ENCODE peak calls at places on chromosome 10, in four cellular contexts. D is IMR-90, F is prostate gland, J is neuronal stem cell. B is an unnamed sample.

GRCh38 chr10:63547628-63548356 is 26.6 kb downstream of the REEP3 start:
- DNase-seq in D (peak; percentile 59), F (no peak), J (no peak), B (no peak)

GRCh38 chr10:66627156-66627555 is 298.7 kb upstream of the LRRTM3 start:
- DNase-seq in F (no peak), D (no peak), J (no peak), B (peak; percentile 15)

GRCh38 chr10:44334621-44335184 is 50.2 kb downstream of the CXCL12 start:
- DNase-seq in J (no peak), F (no peak), D (peak; percentile 89), B (no peak)

GRCh38 chr10:75400769-75401568 is 595 bp downstream of the ZNF503 start:
- DNase-seq in F (peak; percentile 49), J (peak; percentile 30), D (peak; percentile 56), B (no peak)

GRCh38 chr10:93152136-93152535 is 78.4 kb downstream of the CYP26A1 start:
- DNase-seq in J (no peak), F (no peak), D (peak; percentile 22), B (no peak)

GRCh38 chr10:125092564-125093031 is 67.8 kb downstream of the CTBP2 start:
- DNase-seq in F (no peak), D (no peak), J (no peak), B (no peak)

GRCh38 chr10:45151467-45152214 is 150.9 kb downstream of the ZNF22 start:
- DNase-seq in F (no peak), D (no peak), J (no peak), B (no peak)

GRCh38 chr10:117689566-117689965 is 147.0 kb downstream of the EMX2 start:
- DNase-seq in F (no peak), J (no peak), D (no peak), B (no peak)

GRCh38 chr10:4947039-4947634 is 16.1 kb upstream of the AKR1C1 start:
- DNase-seq in J (no peak), F (no peak), D (peak; percentile 71), B (no peak)

GRCh38 chr10:48547061-48547895 is 57.6 kb downstream of the ARHGAP22 start:
- DNase-seq in D (no peak), J (no peak), F (no peak), B (no peak)

GRCh38 chr10:36469585-36469984 is 655.8 kb upstream of the ANKRD30A start:
- DNase-seq in J (no peak), D (peak; percentile 83), F (no peak), B (no peak)

GRCh38 chr10:50517626-50518025 is 106.1 kb downstream of the SGMS1 start:
- DNase-seq in D (peak; percentile 32), J (no peak), F (no peak), B (no peak)

GRCh38 chr10:94279835-94280709 is 82.7 kb downstream of the NOC3L start:
- DNase-seq in D (peak; percentile 29), J (peak; percentile 66), F (no peak), B (peak; percentile 57)

GRCh38 chr10:124251317-124251716 is 157.9 kb upstream of the CHST15 start:
- DNase-seq in J (no peak), F (no peak), D (no peak), B (no peak)

GRCh38 chr10:18178862-18179483 is 38.7 kb downstream of the CACNB2 start:
- DNase-seq in J (no peak), D (no peak), F (no peak), B (no peak)

GRCh38 chr10:99123851-99124250 is 111.8 kb downstream of the HPSE2 start:
- DNase-seq in J (no peak), F (no peak), D (no peak), B (no peak)

GRCh38 chr10:69372126-69372980 is 44.4 kb downstream of the TACR2 start:
- DNase-seq in J (no peak), F (no peak), D (peak; percentile 41), B (no peak)

GRCh38 chr10:48671914-48672595 is 12.6 kb upstream of the WDFY4 start:
- DNase-seq in D (no peak), J (no peak), F (no peak), B (no peak)

GRCh38 chr10:59894114-59894513 is 12.2 kb downstream of the CCDC6 start:
- DNase-seq in D (peak; percentile 93), F (peak; percentile 82), J (no peak), B (no peak)

GRCh38 chr10:3281911-3282310 is 109.3 kb upstream of the PITRM1 start:
- DNase-seq in J (no peak), D (no peak), F (no peak), B (no peak)

GRCh38 chr10:80471009-80471408 is 16.9 kb downstream of the TSPAN14 start:
- DNase-seq in F (peak; percentile 65), J (no peak), D (no peak), B (no peak)

GRCh38 chr10:78865518-78865835 is 203.3 kb upstream of the ZMIZ1 start:
- DNase-seq in J (no peak), F (no peak), D (peak; percentile 3), B (no peak)

GRCh38 chr10:127576751-127577161 is 27.6 kb downstream of the NPS start:
- DNase-seq in D (no peak), J (no peak), F (no peak), B (no peak)

GRCh38 chr10:100204370-100204769 is 18.5 kb upstream of the ERLIN1 start:
- DNase-seq in J (no peak), D (no peak), F (no peak), B (no peak)

GRCh38 chr10:29332761-29333148 is 43.9 kb downstream of the LYZL1 start:
- DNase-seq in J (no peak), D (no peak), F (no peak), B (no peak)

GRCh38 chr10:45453639-45454250 is 79.7 kb downstream of the ALOX5 start:
- DNase-seq in J (no peak), D (no peak), F (no peak), B (no peak)

GRCh38 chr10:73494213-73494612 is 1.6 kb downstream of the PPP3CB start:
- DNase-seq in D (no peak), F (no peak), J (no peak), B (no peak)

GRCh38 chr10:7513936-7514335 is 103.1 kb upstream of the SFMBT2 start:
- DNase-seq in D (no peak), F (no peak), J (no peak), B (no peak)

GRCh38 chr10:103692421-103693069 is 162.8 kb downstream of the SH3PXD2A start:
- DNase-seq in D (no peak), F (no peak), J (no peak), B (no peak)

GRCh38 chr10:86179143-86179505 is 187.5 kb downstream of the GRID1 start:
- DNase-seq in F (no peak), D (no peak), J (no peak), B (no peak)

GRCh38 chr10:107914450-107915276 is 750.2 kb upstream of the SORCS1 start:
- DNase-seq in F (no peak), J (peak; percentile 48), D (no peak), B (no peak)

GRCh38 chr10:107913317-107914294 is 749.1 kb upstream of the SORCS1 start:
- DNase-seq in F (no peak), J (peak; percentile 36), D (no peak), B (no peak)

GRCh38 chr10:107918171-107918570 is 753.7 kb upstream of the SORCS1 start:
- DNase-seq in F (no peak), D (no peak), J (no peak), B (no peak)

GRCh38 chr10:107919626-107920235 is 755.2 kb upstream of the SORCS1 start:
- DNase-seq in J (no peak), D (no peak), F (no peak), B (no peak)

DNA sequence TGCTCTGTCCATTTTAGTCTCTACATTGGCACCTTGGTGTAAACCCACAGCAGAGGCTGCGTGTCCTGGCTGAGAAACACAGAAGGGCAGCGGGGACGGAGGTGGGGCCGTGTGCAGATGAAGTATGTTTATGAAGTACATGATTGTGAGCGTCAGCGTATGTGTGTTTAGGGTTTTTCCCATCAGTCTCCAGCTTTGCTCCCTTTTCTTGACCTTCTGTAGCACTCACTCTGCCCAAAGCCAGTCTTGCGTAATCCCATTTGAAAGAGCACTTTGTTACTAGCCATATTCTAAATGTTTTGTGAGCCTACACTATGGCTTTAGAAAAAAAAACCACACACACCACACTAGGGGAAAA is 750.8 kb upstream of the SORCS1 start:
- DNase-seq in J (no peak), F (no peak), D (no peak), B (no peak)
- H3K4me3 ChIP-seq in J (peak overlapping the region; percentile 17), F (no peak overlapping the region), D (no peak overlapping the region), B (no peak overlapping the region)

GRCh38 chr10:89209718-89210117 is 2.6 kb upstream of the CH25H start:
- DNase-seq in F (no peak), D (no peak), J (no peak), B (no peak)
- H3K4me1 ChIP-seq in F (no peaks in the 10 kb centered on the region), D (peaks cover 10% of the 10 kb centered on the region), J (peaks cover 10% of the 10 kb centered on the region), B (no peaks in the 10 kb centered on the region)

GRCh38 chr10:132516771-132517725 is 20.5 kb upstream of the INPP5A start:
- DNase-seq in F (peak; percentile 63), J (peak; percentile 51), D (peak; percentile 96), B (peak; percentile 72)

GRCh38 chr10:132514841-132515521 is 22.6 kb upstream of the INPP5A start:
- DNase-seq in D (no peak), F (no peak), J (no peak), B (no peak)

GRCh38 chr10:132518572-132519381 is 18.8 kb upstream of the INPP5A start:
- DNase-seq in F (peak; percentile 32), J (no peak), D (no peak), B (no peak)

GRCh38 chr10:132517951-132518521 is 19.6 kb upstream of the INPP5A start:
- DNase-seq in J (no peak), D (no peak), F (no peak), B (no peak)

GRCh38 chr10:132515811-132516726 is 21.5 kb upstream of the INPP5A start:
- DNase-seq in D (no peak), J (no peak), F (no peak), B (no peak)
- H3K4me3 ChIP-seq in D (no peak overlapping the region), J (no peak overlapping the region), F (no peak overlapping the region), B (no peak overlapping the region)

DNA sequence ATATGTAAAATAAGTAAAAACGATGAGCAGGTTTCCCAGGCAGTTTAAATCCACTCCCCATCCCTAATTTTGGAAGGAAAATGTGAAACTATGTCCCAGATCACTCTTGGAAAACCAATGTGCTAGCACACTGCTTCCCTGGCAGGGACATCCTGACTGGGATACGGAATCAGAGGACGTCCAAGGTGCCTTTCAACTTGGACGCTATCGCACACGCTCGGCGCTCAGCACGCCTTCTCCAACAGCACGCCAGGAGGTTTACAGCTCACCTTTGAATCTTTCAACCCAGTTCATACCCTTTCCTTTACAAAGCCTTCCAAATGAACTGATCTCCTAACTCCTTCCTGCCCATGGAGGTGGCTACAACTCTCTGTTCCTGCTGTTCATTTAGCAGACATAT is 47.1 kb downstream of the BEND7 start:
- DNase-seq in D (no peak), J (no peak), F (no peak), B (no peak)
- H3K4me1 ChIP-seq in D (peaks cover 2% of the 10 kb centered on the region), J (no peaks in the 10 kb centered on the region), F (no peaks in the 10 kb centered on the region), B (no peaks in the 10 kb centered on the region)